ENCODE peak calls at places on chromosomes 1 and 21, in four cellular contexts. I, K, A and W are unnamed samples.

GRCh38 chr1:45880930-45881329 is 77.5 kb downstream of the MAST2 start:
- DNase-seq in I (no peak), K (no peak), A (no peak), W (peak; percentile 39)

GRCh38 chr1:35316264-35316663 is 47.8 kb downstream of the ZMYM4 start:
- DNase-seq in I (no peak), K (no peak), A (no peak), W (no peak)

GRCh38 chr1:214362188-214362882 is 81.4 kb downstream of the SMYD2 start:
- DNase-seq in I (no peak), K (no peak), A (peak; percentile 37), W (no peak)

GRCh38 chr1:31944205-31945089 is 6.3 kb upstream of the PTP4A2 start:
- DNase-seq in I (peak; percentile 77), K (peak; percentile 90), A (peak; percentile 84), W (no peak)

GRCh38 chr1:213951876-213952275 is 35.9 kb upstream of the PROX1 start:
- DNase-seq in I (no peak), K (no peak), A (no peak), W (no peak)

GRCh38 chr21:45296638-45297037 is 8.9 kb upstream of the POFUT2 start:
- DNase-seq in I (no peak), K (no peak), A (no peak), W (no peak)

GRCh38 chr1:54218883-54219687 is 19.1 kb downstream of the MRPL37 start:
- DNase-seq in I (no peak), K (no peak), A (peak; percentile 66), W (no peak)

GRCh38 chr21:23401278-23401677 is 2206.0 kb downstream of the MRPL39 start:
- DNase-seq in I (no peak), K (no peak), A (no peak), W (no peak)

GRCh38 chr1:169193191-169193850 is 86.8 kb downstream of the ATP1B1 start:
- DNase-seq in I (no peak), K (no peak), A (peak; percentile 61), W (no peak)

GRCh38 chr1:234214911-234215892 is 158.1 kb upstream of the COA6 start:
- DNase-seq in I (no peak), K (no peak), A (no peak), W (no peak)

GRCh38 chr1:63000508-63000907 is 216.6 kb downstream of the ATG4C start:
- DNase-seq in I (no peak), K (no peak), A (no peak), W (no peak)

DNA sequence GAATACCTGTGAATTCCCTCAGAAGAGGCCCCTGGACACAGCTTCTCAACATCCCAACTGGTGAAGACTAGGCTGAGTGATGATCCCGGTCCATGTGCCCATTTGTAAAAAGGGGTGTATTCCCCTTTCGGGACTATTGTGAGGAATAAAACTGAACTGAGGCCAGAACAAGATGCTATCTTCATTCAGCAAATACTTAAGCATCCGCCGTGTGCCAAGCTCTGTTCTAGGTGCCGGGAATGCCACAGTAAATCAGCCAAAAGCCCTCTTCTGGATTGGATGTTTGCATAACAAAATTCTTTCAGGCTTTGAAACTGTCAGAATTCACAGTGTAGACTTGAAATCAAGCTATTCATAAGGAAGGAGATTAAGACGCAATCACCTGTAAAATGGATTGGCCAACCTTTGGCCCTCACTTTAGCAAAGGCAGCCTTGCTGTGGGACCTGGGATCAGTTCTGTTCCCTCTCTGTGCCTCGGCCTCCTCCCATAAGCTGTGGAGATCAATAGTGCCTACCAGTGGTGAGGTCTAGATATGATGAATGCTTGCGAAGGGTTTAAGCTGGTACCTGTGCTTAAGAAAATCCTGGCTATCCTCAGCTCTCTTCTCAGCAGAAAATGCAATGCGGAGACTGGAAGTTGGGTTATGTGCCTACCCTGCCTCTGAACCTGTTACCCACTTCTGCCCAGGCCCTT is 1.8 kb downstream of the ALPL start:
- DNase-seq in I (no peak), K (no peak), A (no peak), W (no peak)
- H3K27ac ChIP-seq in I (no peak overlapping the region), K (no peak overlapping the region), A (no peak overlapping the region), W (peak overlapping the region; percentile 88)

GRCh38 chr1:61246001-61246400 is 163.6 kb downstream of the NFIA start:
- DNase-seq in I (no peak), K (no peak), A (no peak), W (no peak)
- H3K4me1 ChIP-seq in I (peaks cover 4% of the 10 kb centered on the region), K (peaks cover 4% of the 10 kb centered on the region), A (peaks cover 18% of the 10 kb centered on the region), W (no peaks in the 10 kb centered on the region)

DNA sequence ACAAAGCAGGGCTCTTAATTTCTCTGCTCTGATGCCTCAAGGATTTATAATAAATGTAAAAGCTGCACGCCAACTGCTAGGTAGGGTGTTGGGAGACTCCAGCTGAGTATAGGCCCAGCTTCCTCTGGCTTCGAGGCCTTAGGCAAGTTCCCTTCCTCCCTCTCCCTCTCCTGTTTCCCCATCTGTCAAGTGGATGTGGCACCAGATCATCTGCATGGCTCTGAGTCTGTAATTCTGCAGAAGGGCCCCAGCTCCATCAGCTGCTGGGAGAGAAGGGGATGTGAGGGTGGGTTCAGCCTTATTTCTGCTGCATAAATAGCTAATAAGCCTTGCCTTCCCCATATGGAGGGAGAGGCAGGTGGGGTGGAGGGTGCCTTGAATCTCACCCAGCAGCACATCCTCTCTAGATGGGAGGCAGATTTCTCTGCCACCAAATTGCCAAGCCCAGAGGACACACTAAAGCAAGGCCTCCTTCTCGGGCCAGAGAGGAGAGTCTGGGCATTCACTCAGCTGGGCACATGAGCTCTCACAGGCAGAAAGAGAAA is 3.8 kb downstream of the TRIM62 start:
- DNase-seq in I (no peak), K (no peak), A (no peak), W (no peak)
- H3K27ac ChIP-seq in I (no peak overlapping the region), K (no peak overlapping the region), A (no peak overlapping the region), W (no peak overlapping the region)

GRCh38 chr1:109396513-109396839 is 1.2 kb downstream of the SORT1 start:
- DNase-seq in I (no peak), K (no peak), A (no peak), W (no peak)
- H3K4me1 ChIP-seq in I (peaks cover 46% of the 10 kb centered on the region), K (peaks cover 62% of the 10 kb centered on the region), A (peaks cover 19% of the 10 kb centered on the region), W (peaks cover 69% of the 10 kb centered on the region)

GRCh38 chr1:197774691-197775281 is 494 bp downstream of the DENND1B start:
- DNase-seq in I (no peak), K (peak; percentile 71), A (peak; percentile 57), W (peak; percentile 59)
- H3K27ac ChIP-seq in I (peak overlapping the region; percentile 80), K (peak overlapping the region; percentile 85), A (no peak overlapping the region), W (peak overlapping the region; percentile 83)

DNA sequence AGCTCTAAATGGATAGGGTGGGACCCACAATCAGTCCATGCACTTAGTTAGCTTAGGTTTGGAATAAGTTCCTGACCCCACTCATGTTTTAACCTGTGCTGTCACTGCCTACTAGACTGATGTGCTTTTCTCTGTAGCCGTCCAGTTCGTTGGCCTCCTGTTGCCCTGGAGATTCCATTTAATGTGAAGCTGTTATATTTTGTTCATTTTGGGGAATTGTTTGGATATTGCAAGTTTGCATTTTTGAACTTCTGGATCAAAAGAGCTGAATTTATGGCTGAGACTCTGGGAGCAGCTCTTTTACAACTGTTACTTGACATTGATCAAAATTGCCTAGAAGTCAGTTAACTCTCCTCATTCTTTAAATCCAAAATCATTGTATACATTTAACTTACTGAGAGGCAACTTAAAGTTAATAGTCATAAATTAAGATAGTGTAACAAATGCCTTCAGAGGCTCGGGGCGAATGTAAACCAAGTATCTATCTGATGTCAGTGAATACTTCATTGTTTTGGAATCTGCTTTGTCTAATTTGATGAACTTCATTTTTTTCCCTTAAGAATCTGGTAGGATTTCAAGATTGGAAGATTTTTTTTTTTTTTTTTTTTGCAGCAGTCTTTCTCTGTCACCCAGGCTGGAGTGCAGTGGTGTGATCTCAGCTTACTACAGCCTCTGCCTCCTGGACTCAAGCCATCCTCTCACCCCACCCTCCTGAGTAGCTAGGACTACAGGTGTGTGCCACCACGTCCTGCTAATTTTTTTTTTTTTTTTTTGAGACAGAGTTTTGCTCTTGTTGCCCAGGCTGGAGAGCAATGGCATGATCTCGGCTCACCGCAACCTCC is 38.1 kb downstream of the MIGA1 start:
- DNase-seq in I (no peak), K (no peak), A (no peak), W (no peak)
- H3K4me1 ChIP-seq in I (no peaks in the 10 kb centered on the region), K (no peaks in the 10 kb centered on the region), A (no peaks in the 10 kb centered on the region), W (peaks cover 12% of the 10 kb centered on the region)